ENCODE peak calls at places on chromosomes 2 and 18, in ten cellular contexts. S is endothelial cell, B is tibial artery, N is cardiac muscle cell, P is AG09319, U is neural progenitor cell, R is AG10803, L is heart right ventricle, C is foreskin fibroblast, Y is mesothelial cell of epicardium. J is an unnamed sample.

GRCh38 chr2:14855751-14856150 is 223.2 kb downstream of the LRATD1 start:
- DNase-seq in S (no peak), P (no peak), B (no peak), R (no peak), Y (no peak), N (no peak), L (no peak), C (no peak), U (no peak), J (no peak)

GRCh38 chr2:228728961-228729360 is 542.1 kb downstream of the PID1 start:
- DNase-seq in Y (no peak), R (peak), U (peak), L (no peak), S (no peak), P (no peak), N (no peak), C (peak), B (no peak), J (no peak)

GRCh38 chr2:105888625-105889024 is 143.9 kb downstream of the NCK2 start:
- DNase-seq in R (no peak), P (no peak), C (no peak), N (no peak), B (no peak), U (no peak), Y (no peak), S (no peak), L (no peak), J (no peak)

GRCh38 chr2:31476511-31477171 is 62.1 kb upstream of the XDH start:
- DNase-seq in Y (no peak), R (peak), S (no peak), P (no peak), L (no peak), U (no peak), N (no peak), C (peak), B (no peak), J (no peak)

GRCh38 chr2:866887-867286 is 83.8 kb upstream of the SNTG2 start:
- DNase-seq in U (no peak), N (no peak), B (no peak), C (no peak), Y (no peak), S (no peak), L (no peak), P (no peak), R (no peak), J (no peak)

GRCh38 chr18:23998811-23999210 is 15.7 kb upstream of the TTC39C start:
- DNase-seq in U (no peak), B (no peak), R (no peak), S (no peak), P (no peak), Y (no peak), L (no peak), C (no peak), N (no peak), J (no peak)

GRCh38 chr2:148674063-148675020 is 29.8 kb downstream of the EPC2 start:
- DNase-seq in N (no peak), C (no peak), P (no peak), Y (no peak), L (no peak), R (no peak), S (peak), U (peak), B (no peak), J (no peak)

GRCh38 chr2:112811841-112812306 is 24.7 kb downstream of the IL1B start:
- DNase-seq in U (no peak), L (peak), Y (no peak), S (peak), N (peak), C (peak), R (peak), P (no peak), B (no peak), J (no peak)

GRCh38 chr2:136230471-136230870 is 112.5 kb upstream of the CXCR4 start:
- DNase-seq in P (no peak), C (no peak), U (peak), Y (no peak), S (no peak), R (no peak), N (no peak), B (no peak), L (no peak), J (no peak)

GRCh38 chr2:220269421-220269820 is 642.0 kb downstream of the SLC4A3 start:
- DNase-seq in Y (no peak), C (no peak), L (no peak), N (no peak), B (no peak), R (no peak), S (no peak), U (peak), P (no peak), J (no peak)

GRCh38 chr2:118032169-118033013 is 18.5 kb upstream of the CCDC93 start:
- DNase-seq in S (peak), U (peak), L (no peak), C (no peak), N (peak), P (no peak), Y (no peak), B (no peak), R (peak), J (no peak)

GRCh38 chr18:80104364-80104779 is 4.7 kb upstream of the ADNP2 start:
- DNase-seq in Y (no peak), S (no peak), P (no peak), U (peak), N (no peak), B (no peak), L (no peak), C (no peak), R (peak), J (no peak)

GRCh38 chr18:77062518-77063003 is 70.0 kb downstream of the MBP start:
- DNase-seq in C (no peak), U (no peak), P (no peak), N (peak), L (no peak), B (no peak), S (no peak), Y (no peak), R (peak), J (no peak)

GRCh38 chr2:65057391-65058052 is 1.3 kb downstream of the CEP68 start:
- DNase-seq in U (no peak), N (peak), Y (no peak), P (no peak), S (no peak), B (no peak), C (no peak), R (peak), L (no peak), J (no peak)

GRCh38 chr18:45957100-45957499 is 10.0 kb downstream of the EPG5 start:
- DNase-seq in L (no peak), R (peak), N (peak), S (no peak), P (peak), B (no peak), U (no peak), Y (no peak), C (peak), J (no peak)

DNA sequence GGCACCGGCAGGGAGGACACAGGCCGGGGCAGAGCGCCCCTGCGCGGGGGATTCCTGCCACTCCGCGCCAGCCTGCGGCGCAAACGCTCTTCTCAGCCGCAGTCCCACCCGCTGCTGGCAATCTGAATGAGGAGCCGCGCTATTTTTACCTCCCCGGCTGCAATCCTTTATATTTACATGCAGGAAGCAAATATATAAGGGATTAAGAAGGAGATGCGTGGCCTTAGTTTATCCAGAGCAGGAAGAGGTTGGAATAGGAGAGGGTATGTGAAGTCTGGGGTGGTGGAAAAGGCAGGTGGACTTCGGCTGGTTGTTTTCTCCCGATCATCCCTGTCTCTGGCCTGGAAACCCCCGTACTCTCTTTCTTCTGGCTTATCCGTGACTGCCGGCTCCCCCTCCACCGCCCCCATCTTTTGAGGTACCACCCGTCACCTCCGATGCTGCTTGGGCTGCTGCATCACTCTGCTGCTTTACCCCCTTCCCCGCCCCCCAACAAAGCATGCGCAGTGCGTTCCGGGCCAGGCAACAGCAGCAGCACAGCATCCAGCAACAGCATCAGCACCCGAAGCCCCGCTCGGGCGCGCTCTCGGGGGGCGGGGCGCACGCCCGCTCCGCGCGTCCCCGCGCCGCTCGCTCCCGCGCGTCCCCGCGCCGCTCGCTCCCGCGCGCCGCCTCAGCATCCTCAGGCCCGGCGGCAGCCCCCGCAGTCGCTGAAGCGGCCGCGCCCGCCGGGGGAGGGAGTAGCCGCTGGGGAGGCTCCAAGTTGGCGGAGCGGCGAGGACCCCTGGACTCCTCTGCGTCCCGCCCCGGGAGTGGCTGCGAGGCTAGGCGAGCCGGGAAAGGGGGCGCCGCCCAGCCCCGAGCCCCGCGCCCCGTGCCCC is at the start of gene ADAM23:
- DNase-seq in N (peak), S (peak), C (peak), Y (peak), L (peak), P (no peak), R (peak), B (no peak), U (peak), J (no peak)
- TF ChIP-seq CTCF in N (peak), S (no peak), C (no peak), Y (no peak), L (no peak), P (no peak), R (no peak), B (no peak), U (peak), J (no peak)

GRCh38 chr2:96345403-96345802 is 9.8 kb downstream of the NCAPH start:
- DNase-seq in U (no peak), P (no peak), Y (no peak), R (no peak), B (no peak), N (no peak), L (no peak), C (no peak), S (no peak), J (no peak)
- TF ChIP-seq CTCF in U (peak), P (no peak), Y (no peak), R (no peak), B (no peak), N (peak), L (no peak), C (peak), S (no peak), J (no peak)

GRCh38 chr2:86484385-86484784 is 43.2 kb downstream of the KDM3A start:
- DNase-seq in Y (no peak), N (no peak), L (no peak), R (no peak), S (no peak), C (no peak), P (no peak), U (no peak), B (no peak), J (no peak)
- TF ChIP-seq CTCF in Y (no peak), N (no peak), L (no peak), R (no peak), S (no peak), C (no peak), P (no peak), U (no peak), B (no peak), J (no peak)

GRCh38 chr2:179898873-179899272 is 37.5 kb upstream of the ZNF385B start:
- DNase-seq in U (peak), P (no peak), N (peak), Y (no peak), S (peak), C (peak), R (peak), B (no peak), L (no peak), J (no peak)
- TF ChIP-seq CTCF in U (peak), P (peak), N (peak), Y (no peak), S (peak), C (peak), R (peak), B (no peak), L (no peak), J (no peak)

GRCh38 chr2:20452551-20452950 is 5.7 kb downstream of the RHOB start:
- DNase-seq in Y (no peak), U (peak), B (peak), N (peak), C (no peak), L (peak), R (no peak), S (no peak), P (no peak), J (no peak)
- TF ChIP-seq CTCF in Y (no peak), U (peak), B (peak), N (peak), C (peak), L (no peak), R (no peak), S (no peak), P (no peak), J (no peak)